ENCODE peak calls at places on chromosomes 4 and X, in four cellular contexts. One of them, this sample, is unnamed.

GRCh38 chr4:78747328-78747946 is 28.7 kb upstream of the BMP2K start:
- DNase-seq in neural crest cell: no peak
- DNase-seq in IMR-90: peak; percentile 92
- DNase-seq in CD8-positive, alpha-beta T cell: no peak
- DNase-seq in this sample: peak; percentile 38

GRCh38 chr4:47615385-47615784 is 130.3 kb downstream of the ATP10D start:
- DNase-seq in neural crest cell: no peak
- DNase-seq in IMR-90: peak; percentile 63
- DNase-seq in CD8-positive, alpha-beta T cell: no peak
- DNase-seq in this sample: peak; percentile 17

GRCh38 chr4:110540606-110541440 is 64.9 kb downstream of the ENPEP start:
- DNase-seq in neural crest cell: no peak
- DNase-seq in IMR-90: peak; percentile 70
- DNase-seq in CD8-positive, alpha-beta T cell: no peak
- DNase-seq in this sample: peak; percentile 53

GRCh38 chrX:139203681-139204575 is 326.6 kb upstream of the F9 start:
- DNase-seq in neural crest cell: peak; percentile 53
- DNase-seq in IMR-90: no peak
- DNase-seq in CD8-positive, alpha-beta T cell: no peak
- DNase-seq in this sample: no peak

GRCh38 chr4:173538148-173538902 is 8.3 kb upstream of the HAND2 start:
- DNase-seq in neural crest cell: no peak
- DNase-seq in IMR-90: no peak
- DNase-seq in CD8-positive, alpha-beta T cell: no peak
- DNase-seq in this sample: no peak

GRCh38 chr4:103136671-103137445 is 37.2 kb upstream of the BDH2 start:
- DNase-seq in neural crest cell: no peak
- DNase-seq in IMR-90: no peak
- DNase-seq in CD8-positive, alpha-beta T cell: no peak
- DNase-seq in this sample: no peak

GRCh38 chr4:26298198-26298950 is 22.4 kb upstream of the RBPJ start:
- DNase-seq in neural crest cell: no peak
- DNase-seq in IMR-90: peak; percentile 83
- DNase-seq in CD8-positive, alpha-beta T cell: no peak
- DNase-seq in this sample: no peak

GRCh38 chr4:85147481-85148076 is 181.1 kb upstream of the WDFY3 start:
- DNase-seq in neural crest cell: peak; percentile 10
- DNase-seq in IMR-90: peak; percentile 54
- DNase-seq in CD8-positive, alpha-beta T cell: no peak
- DNase-seq in this sample: peak; percentile 59

GRCh38 chr4:139666735-139667266 is 1.2 kb downstream of the MGST2 start:
- DNase-seq in neural crest cell: no peak
- DNase-seq in IMR-90: peak; percentile 76
- DNase-seq in CD8-positive, alpha-beta T cell: no peak
- DNase-seq in this sample: peak; percentile 76

GRCh38 chrX:76428243-76429130 is 977 bp downstream of the MAGEE1 start:
- DNase-seq in neural crest cell: no peak
- DNase-seq in IMR-90: no peak
- DNase-seq in CD8-positive, alpha-beta T cell: peak; percentile 72
- DNase-seq in this sample: no peak

GRCh38 chr4:179110816-179111215 is 1668.6 kb upstream of the AGA start:
- DNase-seq in neural crest cell: no peak
- DNase-seq in IMR-90: no peak
- DNase-seq in CD8-positive, alpha-beta T cell: no peak
- DNase-seq in this sample: no peak

GRCh38 chr4:143404555-143404954 is 67.9 kb downstream of the GAB1 start:
- DNase-seq in neural crest cell: no peak
- DNase-seq in IMR-90: no peak
- DNase-seq in CD8-positive, alpha-beta T cell: no peak
- DNase-seq in this sample: no peak

GRCh38 chr4:143405197-143405730 is 68.6 kb downstream of the GAB1 start:
- DNase-seq in neural crest cell: no peak
- DNase-seq in IMR-90: no peak
- DNase-seq in CD8-positive, alpha-beta T cell: no peak
- DNase-seq in this sample: no peak

GRCh38 chr4:143400082-143400481 is 63.4 kb downstream of the GAB1 start:
- DNase-seq in neural crest cell: no peak
- DNase-seq in IMR-90: no peak
- DNase-seq in CD8-positive, alpha-beta T cell: no peak
- DNase-seq in this sample: no peak

GRCh38 chr4:143403551-143403816 is 66.8 kb downstream of the GAB1 start:
- DNase-seq in neural crest cell: no peak
- DNase-seq in IMR-90: no peak
- DNase-seq in CD8-positive, alpha-beta T cell: no peak
- DNase-seq in this sample: no peak

GRCh38 chr4:143402776-143403550 is 66.3 kb downstream of the GAB1 start:
- DNase-seq in neural crest cell: no peak
- DNase-seq in IMR-90: no peak
- DNase-seq in CD8-positive, alpha-beta T cell: no peak
- DNase-seq in this sample: no peak
- TF ChIP-seq CTCF in neural crest cell: no peak
- TF ChIP-seq CTCF in IMR-90: no peak
- TF ChIP-seq CTCF in CD8-positive, alpha-beta T cell: no peak
- TF ChIP-seq CTCF in this sample: no peak

GRCh38 chr4:187965726-187966125 is 29.8 kb upstream of the ZFP42 start:
- DNase-seq in neural crest cell: no peak
- DNase-seq in IMR-90: no peak
- DNase-seq in CD8-positive, alpha-beta T cell: no peak
- DNase-seq in this sample: no peak

GRCh38 chr4:187961171-187961570 is 34.4 kb upstream of the ZFP42 start:
- DNase-seq in neural crest cell: no peak
- DNase-seq in IMR-90: no peak
- DNase-seq in CD8-positive, alpha-beta T cell: no peak
- DNase-seq in this sample: no peak

DNA sequence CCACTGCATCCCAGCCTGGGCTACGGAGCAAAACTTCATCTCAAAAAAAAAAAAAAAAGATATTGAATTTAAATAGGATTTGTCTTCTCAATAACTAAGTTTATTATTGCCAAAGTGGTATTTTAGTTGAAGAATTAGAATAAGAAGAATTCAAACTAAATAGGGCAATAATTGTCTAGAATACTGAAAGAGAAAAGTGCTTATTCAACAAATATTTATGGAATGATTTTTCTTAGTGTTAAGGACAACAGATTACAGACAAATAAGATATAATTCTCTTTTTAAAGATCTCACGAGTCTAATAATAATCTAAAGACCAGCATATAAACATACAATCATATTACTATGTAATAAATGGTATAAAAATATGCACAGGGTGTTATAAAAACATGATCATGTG is 33.6 kb upstream of the ZFP42 start:
- DNase-seq in neural crest cell: no peak
- DNase-seq in IMR-90: no peak
- DNase-seq in CD8-positive, alpha-beta T cell: no peak
- DNase-seq in this sample: no peak
- TF ChIP-seq CTCF in neural crest cell: no peak
- TF ChIP-seq CTCF in IMR-90: no peak
- TF ChIP-seq CTCF in CD8-positive, alpha-beta T cell: no peak
- TF ChIP-seq CTCF in this sample: no peak

GRCh38 chr4:159280442-159281172 is 177.7 kb downstream of the RAPGEF2 start:
- DNase-seq in neural crest cell: no peak
- DNase-seq in IMR-90: no peak
- DNase-seq in CD8-positive, alpha-beta T cell: no peak
- DNase-seq in this sample: no peak
- TF ChIP-seq CTCF in neural crest cell: no peak
- TF ChIP-seq CTCF in IMR-90: no peak
- TF ChIP-seq CTCF in CD8-positive, alpha-beta T cell: no peak
- TF ChIP-seq CTCF in this sample: no peak

GRCh38 chrX:84189125-84189524 is 1.1 kb upstream of the RPS6KA6 start:
- DNase-seq in neural crest cell: no peak
- DNase-seq in IMR-90: no peak
- DNase-seq in CD8-positive, alpha-beta T cell: no peak
- DNase-seq in this sample: no peak

GRCh38 chrX:84192006-84192405 is 4.0 kb upstream of the RPS6KA6 start:
- DNase-seq in neural crest cell: no peak
- DNase-seq in IMR-90: no peak
- DNase-seq in CD8-positive, alpha-beta T cell: no peak
- DNase-seq in this sample: no peak

GRCh38 chrX:84187501-84188319 is at the start of gene RPS6KA6:
- DNase-seq in neural crest cell: peak; percentile 38
- DNase-seq in IMR-90: peak; percentile 22
- DNase-seq in CD8-positive, alpha-beta T cell: no peak
- DNase-seq in this sample: no peak

GRCh38 chrX:84186603-84187358 is 1.2 kb downstream of the RPS6KA6 start:
- DNase-seq in neural crest cell: no peak
- DNase-seq in IMR-90: peak; percentile 5
- DNase-seq in CD8-positive, alpha-beta T cell: no peak
- DNase-seq in this sample: no peak

DNA sequence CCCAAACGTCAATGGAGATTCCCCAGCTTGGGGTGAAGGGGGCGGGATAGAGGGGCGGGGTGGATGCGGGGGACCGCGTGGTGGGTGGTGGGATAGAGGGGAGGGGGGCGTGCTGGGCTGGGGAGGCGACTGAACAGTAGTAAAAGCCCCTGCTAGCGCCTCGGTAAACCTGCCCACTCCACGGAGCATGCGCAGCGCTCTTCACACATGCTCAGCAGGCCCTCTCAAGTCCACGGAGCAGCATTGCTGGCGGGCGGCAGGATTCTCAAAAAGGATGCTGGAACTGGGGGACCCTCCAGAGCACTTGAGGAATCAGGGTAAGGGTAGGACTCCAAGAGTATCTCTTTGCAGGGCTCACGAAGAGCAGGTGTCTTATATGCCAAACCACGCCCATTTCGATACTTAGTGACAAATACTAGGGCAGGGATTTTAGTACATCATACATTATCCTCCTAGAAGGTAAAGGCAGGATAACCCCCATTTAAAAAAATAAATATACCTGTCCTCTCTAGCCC is 378 bp upstream of the RPS6KA6 start:
- DNase-seq in neural crest cell: peak; percentile 44
- DNase-seq in IMR-90: peak; percentile 64
- DNase-seq in CD8-positive, alpha-beta T cell: no peak
- DNase-seq in this sample: peak; percentile 2
- TF ChIP-seq CTCF in neural crest cell: no peak
- TF ChIP-seq CTCF in IMR-90: peak; percentile 5
- TF ChIP-seq CTCF in CD8-positive, alpha-beta T cell: no peak
- TF ChIP-seq CTCF in this sample: peak; percentile 2

GRCh38 chrX:16136080-16136479 is 12.7 kb downstream of the GRPR start:
- DNase-seq in neural crest cell: no peak
- DNase-seq in IMR-90: peak; percentile 18
- DNase-seq in CD8-positive, alpha-beta T cell: no peak
- DNase-seq in this sample: no peak

GRCh38 chrX:16140448-16140847 is 17.1 kb downstream of the GRPR start:
- DNase-seq in neural crest cell: no peak
- DNase-seq in IMR-90: no peak
- DNase-seq in CD8-positive, alpha-beta T cell: no peak
- DNase-seq in this sample: no peak

GRCh38 chrX:16140983-16141382 is 17.6 kb downstream of the GRPR start:
- DNase-seq in neural crest cell: no peak
- DNase-seq in IMR-90: no peak
- DNase-seq in CD8-positive, alpha-beta T cell: no peak
- DNase-seq in this sample: no peak

GRCh38 chrX:16137416-16138107 is 14.2 kb downstream of the GRPR start:
- DNase-seq in neural crest cell: no peak
- DNase-seq in IMR-90: no peak
- DNase-seq in CD8-positive, alpha-beta T cell: no peak
- DNase-seq in this sample: no peak

DNA sequence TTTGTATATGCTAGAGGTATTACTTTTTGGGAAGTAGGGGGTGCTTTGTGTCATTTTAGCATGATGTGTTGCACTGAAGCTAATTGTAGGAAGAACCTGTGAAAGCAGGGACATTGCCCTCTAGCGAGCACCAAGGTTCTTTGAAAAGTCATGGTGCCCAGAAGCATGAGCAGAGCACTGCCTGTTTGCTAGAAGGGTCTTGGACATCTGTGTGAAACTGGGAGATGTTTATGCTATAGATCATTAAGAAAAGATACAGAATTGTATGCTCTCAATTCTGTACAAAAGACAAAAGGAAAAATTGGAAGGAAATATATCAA is 14.7 kb downstream of the GRPR start:
- DNase-seq in neural crest cell: no peak
- DNase-seq in IMR-90: no peak
- DNase-seq in CD8-positive, alpha-beta T cell: no peak
- DNase-seq in this sample: no peak
- TF ChIP-seq CTCF in neural crest cell: peak; percentile 34
- TF ChIP-seq CTCF in IMR-90: no peak
- TF ChIP-seq CTCF in CD8-positive, alpha-beta T cell: no peak
- TF ChIP-seq CTCF in this sample: peak; percentile 36

GRCh38 chrX:21427086-21427485 is 52.9 kb downstream of the CNKSR2 start:
- DNase-seq in neural crest cell: no peak
- DNase-seq in IMR-90: no peak
- DNase-seq in CD8-positive, alpha-beta T cell: no peak
- DNase-seq in this sample: no peak
- TF ChIP-seq CTCF in neural crest cell: no peak
- TF ChIP-seq CTCF in IMR-90: no peak
- TF ChIP-seq CTCF in CD8-positive, alpha-beta T cell: no peak
- TF ChIP-seq CTCF in this sample: no peak

DNA sequence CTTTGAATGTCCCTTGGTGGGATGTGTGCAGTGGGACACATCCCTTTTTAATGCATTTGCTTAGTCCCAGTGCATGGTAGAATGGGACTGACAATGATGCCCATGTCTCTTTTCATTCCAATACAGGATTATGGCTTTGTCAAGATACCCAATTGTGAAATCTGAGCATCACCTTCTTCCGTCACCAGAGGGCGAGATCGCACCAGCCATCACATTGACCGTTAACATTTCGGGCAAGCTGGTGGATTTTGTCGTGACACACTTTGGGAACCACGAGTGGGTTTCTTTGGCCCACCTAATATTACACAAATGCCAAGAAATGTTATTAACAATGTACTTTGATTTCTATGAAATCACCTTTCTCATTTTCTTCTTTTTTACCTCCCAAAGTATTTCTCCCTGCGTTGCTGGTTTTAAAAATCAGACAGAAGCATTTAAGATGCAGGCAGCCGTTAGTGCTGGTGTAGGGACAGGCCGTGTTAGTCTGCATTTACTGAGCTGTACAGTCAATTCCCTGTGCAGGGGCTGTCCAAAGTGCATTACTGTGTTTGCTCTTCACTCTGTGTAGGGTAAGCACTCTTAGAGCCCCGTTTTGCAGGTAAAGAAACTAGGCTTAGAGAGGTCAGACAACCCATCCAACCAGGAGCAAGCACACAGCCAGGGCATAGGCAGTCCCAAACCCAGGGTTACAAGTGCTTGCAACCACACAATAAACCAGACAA is 46.5 kb downstream of the CWH43 start:
- DNase-seq in neural crest cell: peak; percentile 4
- DNase-seq in IMR-90: peak; percentile 6
- DNase-seq in CD8-positive, alpha-beta T cell: no peak
- DNase-seq in this sample: peak; percentile 11
- TF ChIP-seq CTCF in neural crest cell: peak; percentile 31
- TF ChIP-seq CTCF in IMR-90: peak; percentile 45
- TF ChIP-seq CTCF in CD8-positive, alpha-beta T cell: no peak
- TF ChIP-seq CTCF in this sample: peak; percentile 72